ENCODE peak calls at places on chromosomes 12 and 14, in four cellular contexts. O, X, I and L are unnamed samples.
A peak's percentile ranks its signal among the peaks of the same experiment; 100 is the strongest.

GRCh38 chr12:32390572-32391219 is 8.7 kb upstream of the FGD4 start:
- DNase-seq in O (peak; percentile 27), X (peak; percentile 20), I (no peak), L (no peak)

GRCh38 chr12:52148541-52149181 is 43.2 kb downstream of the KRT80 start:
- DNase-seq in O (peak; percentile 68), X (no peak), I (peak; percentile 83), L (no peak)

GRCh38 chr12:48818831-48819590 is 715 bp downstream of the CACNB3 start:
- DNase-seq in O (peak; percentile 25), X (peak; percentile 26), I (no peak), L (no peak)

GRCh38 chr12:89686311-89686710 is 22.3 kb downstream of the ATP2B1 start:
- DNase-seq in O (no peak), X (no peak), I (no peak), L (no peak)

GRCh38 chr12:101243074-101243473 is 33.0 kb upstream of the SLC5A8 start:
- DNase-seq in O (no peak), X (no peak), I (no peak), L (no peak)

GRCh38 chr12:91890742-91891141 is 254.9 kb downstream of the BTG1 start:
- DNase-seq in O (no peak), X (no peak), I (no peak), L (no peak)

GRCh38 chr12:109621864-109622485 is 48.4 kb downstream of the MVK start:
- DNase-seq in O (no peak), X (no peak), I (no peak), L (no peak)

GRCh38 chr12:69238589-69239285 is 632 bp upstream of the CPSF6 start:
- DNase-seq in O (no peak), X (no peak), I (no peak), L (no peak)

GRCh38 chr12:81329088-81329487 is 251.2 kb downstream of the ACSS3 start:
- DNase-seq in O (peak; percentile 5), X (no peak), I (no peak), L (peak; percentile 1)

GRCh38 chr14:92768795-92769194 is 20.4 kb upstream of the LGMN start:
- DNase-seq in O (no peak), X (no peak), I (no peak), L (no peak)

GRCh38 chr12:71475280-71475679 is 35.7 kb downstream of the LGR5 start:
- DNase-seq in O (peak; percentile 51), X (peak; percentile 12), I (no peak), L (no peak)

GRCh38 chr12:3962661-3963483 is 89.7 kb upstream of the PARP11 start:
- DNase-seq in O (no peak), X (no peak), I (no peak), L (no peak)

GRCh38 chr12:43332977-43333649 is 218.9 kb downstream of the ADAMTS20 start:
- DNase-seq in O (no peak), X (no peak), I (no peak), L (no peak)

GRCh38 chr12:4379410-4379809 is at the start of gene FGF23:
- DNase-seq in O (peak; percentile 26), X (no peak), I (no peak), L (no peak)

GRCh38 chr12:51994539-51994820 is 12.3 kb upstream of the TAMALIN start:
- DNase-seq in O (no peak), X (no peak), I (no peak), L (no peak)

GRCh38 chr14:54567224-54567633 is 301 bp downstream of the SAMD4A start:
- DNase-seq in O (peak; percentile 35), X (no peak), I (no peak), L (peak; percentile 52)

GRCh38 chr14:99737451-99737951 is 53.4 kb downstream of the CYP46A1 start:
- DNase-seq in O (no peak), X (peak; percentile 59), I (peak; percentile 86), L (peak; percentile 82)

GRCh38 chr12:12008931-12009611 is 61.7 kb upstream of the BCL2L14 start:
- DNase-seq in O (peak; percentile 49), X (no peak), I (no peak), L (peak; percentile 88)

GRCh38 chr12:34306133-34306830 is 284.0 kb downstream of the ALG10 start:
- DNase-seq in O (no peak), X (no peak), I (no peak), L (no peak)

GRCh38 chr12:1880876-1881275 is 37.6 kb downstream of the CACNA2D4 start:
- DNase-seq in O (no peak), X (no peak), I (no peak), L (no peak)

GRCh38 chr12:120117961-120118709 is 1.6 kb upstream of the RAB35 start:
- DNase-seq in O (no peak), X (no peak), I (peak; percentile 65), L (peak; percentile 30)

GRCh38 chr12:105804591-105805265 is 334.0 kb downstream of the NUAK1 start:
- DNase-seq in O (no peak), X (no peak), I (no peak), L (no peak)

GRCh38 chr14:68964300-68965093 is 14.6 kb downstream of the ACTN1 start:
- DNase-seq in O (no peak), X (no peak), I (no peak), L (no peak)

GRCh38 chr12:104356231-104357115 is 52.9 kb downstream of the EID3 start:
- DNase-seq in O (no peak), X (no peak), I (no peak), L (peak; percentile 26)

GRCh38 chr14:59213368-59214315 is 25.2 kb downstream of the DAAM1 start:
- DNase-seq in O (no peak), X (no peak), I (no peak), L (no peak)

GRCh38 chr12:52924764-52925716 is 20.2 kb upstream of the KRT8 start:
- DNase-seq in O (peak; percentile 78), X (no peak), I (peak; percentile 85), L (peak; percentile 64)

DNA sequence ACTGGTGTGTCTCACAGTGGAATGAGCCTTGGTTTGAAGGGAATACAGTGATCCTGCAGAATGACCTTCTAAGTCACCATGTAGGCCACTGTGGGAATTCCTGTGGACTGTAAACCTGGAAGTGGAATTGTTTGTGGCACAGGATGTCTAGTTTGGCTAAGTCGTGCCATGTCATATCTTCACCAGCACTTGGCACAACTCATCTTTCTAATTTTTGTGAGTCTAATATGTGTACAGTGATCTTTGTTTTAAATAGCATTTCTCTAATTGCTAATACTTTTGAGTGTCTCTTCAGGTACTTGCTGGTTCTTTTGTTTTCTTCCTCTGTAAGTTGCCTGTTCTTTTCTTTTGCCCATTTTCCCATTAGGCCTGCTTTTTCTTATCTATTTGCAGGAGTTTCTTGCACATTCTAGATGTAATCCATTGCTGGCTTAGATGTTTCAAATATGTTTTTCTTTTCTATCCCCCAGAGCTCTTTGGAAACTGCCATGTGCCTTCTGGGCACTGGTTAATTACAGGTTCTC is 112.7 kb downstream of the VRK1 start:
- DNase-seq in O (no peak), X (no peak), I (no peak), L (no peak)
- H3K9me3 ChIP-seq in O (no peaks in the 10 kb centered on the region), X (peaks cover 7% of the 10 kb centered on the region), I (peaks cover 6% of the 10 kb centered on the region), L (no peaks in the 10 kb centered on the region)

GRCh38 chr14:105665951-105666277 is 139.5 kb downstream of the TMEM121 start:
- DNase-seq in O (no peak), X (no peak), I (no peak), L (no peak)
- H3K9me3 ChIP-seq in O (no peaks in the 10 kb centered on the region), X (no peaks in the 10 kb centered on the region), I (no peaks in the 10 kb centered on the region), L (no peaks in the 10 kb centered on the region)

GRCh38 chr14:26389646-26390508 is 208.0 kb downstream of the NOVA1 start:
- DNase-seq in O (peak; percentile 78), X (no peak), I (no peak), L (no peak)

GRCh38 chr14:26395726-26396125 is 202.1 kb downstream of the NOVA1 start:
- DNase-seq in O (no peak), X (no peak), I (no peak), L (no peak)

GRCh38 chr14:26394114-26394855 is 203.5 kb downstream of the NOVA1 start:
- DNase-seq in O (no peak), X (no peak), I (peak; percentile 8), L (no peak)

GRCh38 chr14:26392498-26392897 is 205.3 kb downstream of the NOVA1 start:
- DNase-seq in O (no peak), X (no peak), I (no peak), L (no peak)
- H3K9me3 ChIP-seq in O (no peaks in the 10 kb centered on the region), X (no peaks in the 10 kb centered on the region), I (no peaks in the 10 kb centered on the region), L (no peaks in the 10 kb centered on the region)

GRCh38 chr14:101350021-101350420 is 211.3 kb upstream of the DIO3 start:
- DNase-seq in O (no peak), X (no peak), I (no peak), L (no peak)
- H3K9me3 ChIP-seq in O (no peaks in the 10 kb centered on the region), X (peaks cover 3% of the 10 kb centered on the region), I (peaks cover 10% of the 10 kb centered on the region), L (no peaks in the 10 kb centered on the region)

GRCh38 chr12:50914872-50915484 is 37.4 kb upstream of the HIGD1C start:
- DNase-seq in O (no peak), X (no peak), I (no peak), L (no peak)
- H3K9me3 ChIP-seq in O (peaks cover 13% of the 10 kb centered on the region), X (peaks cover 24% of the 10 kb centered on the region), I (no peaks in the 10 kb centered on the region), L (peaks cover 13% of the 10 kb centered on the region)

DNA sequence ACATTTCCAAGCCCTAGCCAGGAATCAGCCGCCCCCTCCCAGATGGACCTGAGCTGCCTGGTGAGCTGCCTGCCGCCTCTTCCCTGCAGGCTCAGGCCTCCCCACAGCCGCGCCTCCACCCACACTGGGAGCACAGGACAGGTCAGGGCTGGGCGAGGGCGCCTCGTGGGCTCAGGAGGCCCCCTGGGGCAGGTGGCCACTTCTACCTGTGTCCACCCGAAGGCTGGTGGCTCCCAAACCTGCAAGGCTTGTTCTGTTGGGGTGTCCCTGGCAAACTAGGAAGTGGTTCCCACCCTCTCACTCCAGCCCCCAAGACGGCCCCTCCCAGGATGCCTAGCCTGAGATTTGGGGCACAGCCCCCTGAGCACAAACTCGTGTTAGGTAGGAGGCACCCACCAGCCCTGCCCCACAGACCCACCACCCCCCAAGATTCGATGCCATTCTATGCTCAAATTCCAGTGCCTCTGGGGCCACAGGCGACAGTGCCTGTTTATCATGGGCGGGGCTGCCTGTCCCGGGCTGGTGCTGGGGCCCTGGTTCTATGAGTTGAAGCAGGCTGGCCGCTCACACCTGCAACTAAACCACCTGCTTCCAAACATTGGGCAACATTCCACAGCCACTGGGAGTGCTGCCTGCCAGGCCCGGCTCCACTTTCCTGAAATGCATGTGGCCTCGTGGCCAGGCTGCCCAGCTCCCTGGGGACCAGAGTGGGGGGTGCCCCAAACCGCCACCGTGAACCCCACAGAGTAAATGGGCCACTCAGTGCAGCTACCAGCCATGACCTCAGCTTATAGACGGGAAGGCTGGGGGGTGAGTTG is 6.8 kb downstream of the MMP17 start:
- DNase-seq in O (no peak), X (no peak), I (no peak), L (no peak)
- H3K9me3 ChIP-seq in O (no peaks in the 10 kb centered on the region), X (no peaks in the 10 kb centered on the region), I (no peaks in the 10 kb centered on the region), L (no peaks in the 10 kb centered on the region)

GRCh38 chr14:104129556-104129955 is 8.8 kb upstream of the KIF26A start:
- DNase-seq in O (no peak), X (no peak), I (no peak), L (no peak)

GRCh38 chr14:104123879-104124278 is 14.5 kb upstream of the KIF26A start:
- DNase-seq in O (no peak), X (no peak), I (no peak), L (no peak)

GRCh38 chr14:104128981-104129380 is 9.4 kb upstream of the KIF26A start:
- DNase-seq in O (no peak), X (no peak), I (no peak), L (no peak)

GRCh38 chr14:104125011-104125410 is 13.4 kb upstream of the KIF26A start:
- DNase-seq in O (no peak), X (no peak), I (no peak), L (no peak)

DNA sequence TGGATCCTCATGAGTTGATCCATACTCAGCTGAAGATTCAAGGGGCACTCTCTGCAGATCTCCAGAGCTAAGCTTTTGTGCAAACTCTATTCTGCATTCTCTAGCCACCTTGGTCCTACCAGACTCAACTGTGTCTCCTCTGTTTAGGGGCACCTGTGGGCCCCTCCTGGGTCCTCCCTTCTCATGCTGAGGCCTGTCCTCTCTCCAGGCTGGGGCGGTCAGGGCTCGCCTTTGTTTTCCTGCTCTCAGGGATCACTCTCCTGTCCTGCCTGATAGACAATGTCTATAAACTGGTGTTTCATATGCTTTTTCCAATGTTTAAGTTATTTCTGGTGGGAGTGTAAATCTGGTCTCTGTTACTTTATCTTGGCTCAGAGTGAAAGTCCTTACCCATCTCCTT is 11.6 kb upstream of the KIF26A start:
- DNase-seq in O (no peak), X (no peak), I (no peak), L (no peak)
- H3K9me3 ChIP-seq in O (peaks cover 12% of the 10 kb centered on the region), X (peaks cover 27% of the 10 kb centered on the region), I (peaks cover 70% of the 10 kb centered on the region), L (peaks cover 6% of the 10 kb centered on the region)